ENCODE peak calls at places on chromosomes 12 and 14, in nine cellular contexts. One of them, this sample, is unnamed.

GRCh38 chr14:22824711-22825359 is 4.9 kb upstream of the MRPL52 start:
- DNase-seq in IMR-90: peak; percentile 98
- DNase-seq in choroid plexus epithelial cell: peak; percentile 97
- DNase-seq in left colon: no peak
- DNase-seq in stimulated activated CD4-positive, alpha-beta T cell treated with anti-CD3 and anti-CD28 coated beads, Interleukin-15, amount 100 ng/mL, for 1 hour: no peak
- DNase-seq in activated CD4-positive, alpha-beta T cell treated with anti-CD3 and anti-CD28 coated beads for 48 hours: peak; percentile 25
- DNase-seq in posterior cingulate gyrus: no peak
- DNase-seq in B cell: no peak
- DNase-seq in nucleus accumbens: no peak
- DNase-seq in this sample: peak; percentile 56

GRCh38 chr12:44972746-44973421 is 78.0 kb downstream of the DBX2 start:
- DNase-seq in choroid plexus epithelial cell: peak; percentile 2
- DNase-seq in activated CD4-positive, alpha-beta T cell treated with anti-CD3 and anti-CD28 coated beads for 48 hours: peak; percentile 3
- DNase-seq in IMR-90: no peak
- DNase-seq in posterior cingulate gyrus: no peak
- DNase-seq in B cell: no peak
- DNase-seq in left colon: no peak
- DNase-seq in stimulated activated CD4-positive, alpha-beta T cell treated with anti-CD3 and anti-CD28 coated beads, Interleukin-15, amount 100 ng/mL, for 1 hour: no peak
- DNase-seq in nucleus accumbens: no peak
- DNase-seq in this sample: no peak

GRCh38 chr12:72448089-72448488 is 175.9 kb downstream of the TRHDE start:
- DNase-seq in stimulated activated CD4-positive, alpha-beta T cell treated with anti-CD3 and anti-CD28 coated beads, Interleukin-15, amount 100 ng/mL, for 1 hour: no peak
- DNase-seq in activated CD4-positive, alpha-beta T cell treated with anti-CD3 and anti-CD28 coated beads for 48 hours: no peak
- DNase-seq in nucleus accumbens: no peak
- DNase-seq in left colon: no peak
- DNase-seq in B cell: no peak
- DNase-seq in choroid plexus epithelial cell: peak; percentile 15
- DNase-seq in IMR-90: peak; percentile 15
- DNase-seq in posterior cingulate gyrus: no peak
- DNase-seq in this sample: no peak

GRCh38 chr14:68694516-68695235 is 98.2 kb downstream of the ZFP36L1 start:
- DNase-seq in posterior cingulate gyrus: no peak
- DNase-seq in B cell: no peak
- DNase-seq in stimulated activated CD4-positive, alpha-beta T cell treated with anti-CD3 and anti-CD28 coated beads, Interleukin-15, amount 100 ng/mL, for 1 hour: no peak
- DNase-seq in left colon: peak; percentile 14
- DNase-seq in activated CD4-positive, alpha-beta T cell treated with anti-CD3 and anti-CD28 coated beads for 48 hours: no peak
- DNase-seq in nucleus accumbens: no peak
- DNase-seq in choroid plexus epithelial cell: peak; percentile 67
- DNase-seq in IMR-90: peak; percentile 22
- DNase-seq in this sample: no peak

GRCh38 chr12:39617887-39618286 is 1.7 kb downstream of the ABCD2 start:
- DNase-seq in activated CD4-positive, alpha-beta T cell treated with anti-CD3 and anti-CD28 coated beads for 48 hours: no peak
- DNase-seq in posterior cingulate gyrus: no peak
- DNase-seq in choroid plexus epithelial cell: no peak
- DNase-seq in B cell: peak; percentile 39
- DNase-seq in nucleus accumbens: no peak
- DNase-seq in stimulated activated CD4-positive, alpha-beta T cell treated with anti-CD3 and anti-CD28 coated beads, Interleukin-15, amount 100 ng/mL, for 1 hour: no peak
- DNase-seq in IMR-90: no peak
- DNase-seq in left colon: no peak
- DNase-seq in this sample: no peak

GRCh38 chr14:33943081-33943480 is 7.8 kb downstream of the EGLN3 start:
- DNase-seq in activated CD4-positive, alpha-beta T cell treated with anti-CD3 and anti-CD28 coated beads for 48 hours: no peak
- DNase-seq in IMR-90: no peak
- DNase-seq in nucleus accumbens: peak; percentile 17
- DNase-seq in B cell: no peak
- DNase-seq in posterior cingulate gyrus: peak; percentile 24
- DNase-seq in choroid plexus epithelial cell: no peak
- DNase-seq in stimulated activated CD4-positive, alpha-beta T cell treated with anti-CD3 and anti-CD28 coated beads, Interleukin-15, amount 100 ng/mL, for 1 hour: no peak
- DNase-seq in left colon: peak; percentile 44
- DNase-seq in this sample: peak; percentile 36

GRCh38 chr12:98999569-98999968 is 354.5 kb downstream of the APAF1 start:
- DNase-seq in nucleus accumbens: no peak
- DNase-seq in stimulated activated CD4-positive, alpha-beta T cell treated with anti-CD3 and anti-CD28 coated beads, Interleukin-15, amount 100 ng/mL, for 1 hour: no peak
- DNase-seq in left colon: no peak
- DNase-seq in activated CD4-positive, alpha-beta T cell treated with anti-CD3 and anti-CD28 coated beads for 48 hours: no peak
- DNase-seq in choroid plexus epithelial cell: no peak
- DNase-seq in B cell: no peak
- DNase-seq in IMR-90: no peak
- DNase-seq in posterior cingulate gyrus: peak; percentile 10
- DNase-seq in this sample: no peak

GRCh38 chr12:53938276-53939140 is at the start of gene HOXC13:
- DNase-seq in choroid plexus epithelial cell: no peak
- DNase-seq in left colon: no peak
- DNase-seq in stimulated activated CD4-positive, alpha-beta T cell treated with anti-CD3 and anti-CD28 coated beads, Interleukin-15, amount 100 ng/mL, for 1 hour: no peak
- DNase-seq in nucleus accumbens: no peak
- DNase-seq in IMR-90: no peak
- DNase-seq in posterior cingulate gyrus: no peak
- DNase-seq in B cell: no peak
- DNase-seq in activated CD4-positive, alpha-beta T cell treated with anti-CD3 and anti-CD28 coated beads for 48 hours: peak; percentile 78
- DNase-seq in this sample: peak; percentile 37